ENCODE peak calls at places on chromosomes 6 and 20, in five cellular contexts. R is HEK293T, Y is left lung, K is transverse colon, W is mesothelial cell of epicardium. C is an unnamed sample.

GRCh38 chr6:73854998-73855718 is 159.2 kb downstream of the CD109 start:
- DNase-seq in R (peak), K (no peak), W (no peak), Y (no peak), C (no peak)

GRCh38 chr6:148747145-148747492 is 289 bp downstream of the UST start:
- DNase-seq in K (peak), W (peak), Y (peak), R (peak), C (peak)

GRCh38 chr6:112701201-112701600 is 354.1 kb downstream of the RFPL4B start:
- DNase-seq in R (peak), W (no peak), K (no peak), Y (no peak), C (no peak)

GRCh38 chr6:28105286-28105685 is 19.1 kb upstream of the ZSCAN16 start:
- DNase-seq in Y (no peak), K (no peak), R (peak), W (no peak), C (no peak)

GRCh38 chr6:35439308-35439707 is 12.8 kb upstream of the FANCE start:
- DNase-seq in K (no peak), W (no peak), Y (no peak), R (no peak), C (no peak)

GRCh38 chr20:58976095-58976730 is 4.8 kb upstream of the NELFCD start:
- DNase-seq in W (no peak), K (no peak), Y (no peak), R (no peak), C (no peak)

GRCh38 chr6:88365656-88366055 is 199.5 kb upstream of the CNR1 start:
- DNase-seq in K (no peak), R (no peak), Y (no peak), W (no peak), C (no peak)

GRCh38 chr6:113756290-113756665 is 100.9 kb upstream of the MARCKS start:
- DNase-seq in W (no peak), Y (no peak), R (no peak), K (no peak), C (no peak)

GRCh38 chr6:128508588-128509296 is 11.7 kb downstream of the PTPRK start:
- DNase-seq in R (no peak), W (no peak), Y (no peak), K (no peak), C (no peak)

GRCh38 chr6:11241793-11242201 is 9.3 kb upstream of the NEDD9 start:
- DNase-seq in K (peak), R (peak), W (no peak), Y (peak), C (peak)

GRCh38 chr6:35452186-35453090 is at the start of gene FANCE:
- DNase-seq in W (peak), Y (peak), K (peak), R (peak), C (peak)

GRCh38 chr6:84916704-84917103 is 152.3 kb upstream of the TBX18 start:
- DNase-seq in W (no peak), R (no peak), Y (no peak), K (no peak), C (no peak)

GRCh38 chr20:37984018-37984785 is 49.1 kb downstream of the TTI1 start:
- DNase-seq in K (no peak), W (no peak), Y (no peak), R (no peak), C (no peak)

GRCh38 chr6:139508576-139508975 is 134.1 kb upstream of the CITED2 start:
- DNase-seq in R (no peak), W (no peak), K (no peak), Y (no peak), C (no peak)

GRCh38 chr6:170136541-170137175 is 154.2 kb downstream of the DLL1 start:
- DNase-seq in Y (peak), R (no peak), K (no peak), W (peak), C (no peak)

GRCh38 chr6:118652051-118652699 is 784 bp upstream of the CEP85L start:
- DNase-seq in K (no peak), R (peak), Y (no peak), W (no peak), C (no peak)

GRCh38 chr6:15441215-15441868 is 195.5 kb downstream of the JARID2 start:
- DNase-seq in W (no peak), Y (no peak), K (peak), R (peak), C (peak)

GRCh38 chr6:39892490-39893129 is 41.7 kb downstream of the MOCS1 start:
- DNase-seq in R (peak), K (peak), W (no peak), Y (peak), C (peak)

GRCh38 chr6:168956884-168957730 is 296.5 kb downstream of the THBS2 start:
- DNase-seq in W (peak), R (peak), K (peak), Y (peak), C (peak)

GRCh38 chr6:6614096-6614964 is 25.8 kb downstream of the LY86 start:
- DNase-seq in R (no peak), K (no peak), Y (no peak), W (no peak), C (no peak)

GRCh38 chr20:45337367-45338120 is 10.7 kb downstream of the SDC4 start:
- DNase-seq in K (peak), W (no peak), R (no peak), Y (peak), C (no peak)

GRCh38 chr6:43980004-43980795 is 147.1 kb downstream of the MRPL14 start:
- DNase-seq in Y (no peak), K (no peak), W (no peak), R (no peak), C (no peak)

GRCh38 chr20:38128691-38129090 is 36.4 kb downstream of the TGM2 start:
- DNase-seq in Y (peak), W (no peak), K (no peak), R (no peak), C (no peak)

GRCh38 chr6:161273356-161273751 is 507 bp downstream of the AGPAT4 start:
- DNase-seq in Y (peak), W (no peak), R (no peak), K (no peak), C (peak)

GRCh38 chr20:44393608-44394519 is 38.4 kb downstream of the HNF4A start:
- DNase-seq in R (no peak), W (no peak), Y (no peak), K (no peak), C (no peak)

GRCh38 chr6:158911746-158912158 is 88.2 kb downstream of the RSPH3 start:
- DNase-seq in Y (no peak), R (no peak), K (no peak), W (no peak), C (no peak)

GRCh38 chr6:140912686-140913085 is 1220.0 kb upstream of the GJE1 start:
- DNase-seq in W (no peak), K (no peak), Y (no peak), R (no peak), C (no peak)

GRCh38 chr6:45590225-45590624 is 212.5 kb upstream of the SUPT3H start:
- DNase-seq in R (no peak), K (no peak), W (no peak), Y (no peak), C (no peak)

GRCh38 chr6:163823577-163823976 is 409.1 kb downstream of the QKI start:
- DNase-seq in R (no peak), Y (no peak), K (no peak), W (no peak), C (no peak)

GRCh38 chr6:36616888-36617521 is 22.8 kb downstream of the SRSF3 start:
- DNase-seq in W (no peak), Y (peak), R (no peak), K (peak), C (no peak)

GRCh38 chr20:57648878-57649616 is 28.8 kb upstream of the ZBP1 start:
- DNase-seq in W (no peak), R (no peak), K (no peak), Y (no peak), C (no peak)

GRCh38 chr6:105319331-105319730 is 83.6 kb downstream of the PREP start:
- DNase-seq in K (no peak), W (no peak), R (no peak), Y (no peak), C (no peak)

GRCh38 chr6:149446791-149447376 is 37.9 kb downstream of the ZC3H12D start:
- DNase-seq in K (no peak), W (no peak), R (peak), Y (no peak), C (no peak)

GRCh38 chr20:25390538-25391528 is at the start of gene ABHD12:
- DNase-seq in R (peak), K (peak), W (peak), Y (peak), C (peak)

GRCh38 chr6:12958052-12958706 is 241.6 kb downstream of the PHACTR1 start:
- DNase-seq in Y (no peak), W (no peak), R (no peak), K (no peak), C (no peak)